ENCODE peak calls at places on chromosomes 6 and 20, in five cellular contexts. H, A, C, R and P are unnamed samples.

GRCh38 chr6:111555041-111555440 is 50.6 kb downstream of the TRAF3IP2 start:
- DNase-seq in C (no peak), H (no peak), R (no peak), A (peak), P (no peak)

GRCh38 chr6:168180548-168181011 is 101.6 kb upstream of the FRMD1 start:
- DNase-seq in A (no peak), C (peak), H (no peak), R (peak), P (peak)

GRCh38 chr6:15086273-15087158 is 159.4 kb upstream of the JARID2 start:
- DNase-seq in A (no peak), H (no peak), C (no peak), R (peak), P (no peak)

GRCh38 chr20:47764154-47764734 is 21.0 kb downstream of the SULF2 start:
- DNase-seq in R (no peak), A (no peak), C (no peak), H (no peak), P (no peak)

GRCh38 chr6:46505693-46506512 is 14.7 kb upstream of the RCAN2 start:
- DNase-seq in C (no peak), H (no peak), R (no peak), A (no peak), P (no peak)

GRCh38 chr6:72182337-72183246 is 296.2 kb downstream of the RIMS1 start:
- DNase-seq in H (no peak), C (peak), R (peak), A (peak), P (peak)

GRCh38 chr6:169074551-169074950 is 179.1 kb downstream of the THBS2 start:
- DNase-seq in C (no peak), A (no peak), R (no peak), H (no peak), P (no peak)

GRCh38 chr20:4728121-4728520 is 6.4 kb downstream of the PRND start:
- DNase-seq in C (no peak), R (no peak), H (no peak), A (no peak), P (no peak)

GRCh38 chr20:33079267-33079666 is at the start of gene BPIFB4:
- DNase-seq in R (no peak), C (no peak), A (no peak), H (no peak), P (no peak)

GRCh38 chr20:23125625-23126191 is 39.6 kb upstream of the CD93 start:
- DNase-seq in A (peak), C (no peak), H (no peak), R (no peak), P (no peak)